ENCODE peak calls at places on chromosome 12, in seven cellular contexts. X, O, L, F, Q, B and Z are unnamed samples.
A peak's percentile ranks its signal among the peaks of the same experiment; 100 is the strongest.

GRCh38 chr12:82966160-82966559 is 279.5 kb downstream of the TMTC2 start:
- DNase-seq in L (no peak), F (no peak), X (no peak), Q (no peak), B (no peak), O (no peak), Z (no peak)

GRCh38 chr12:14952295-14952995 is 9.0 kb downstream of the ARHGDIB start:
- DNase-seq in X (no peak), B (no peak), O (peak; percentile 36), L (peak; percentile 22), Q (peak; percentile 84), F (no peak), Z (peak; percentile 93)

GRCh38 chr12:120231316-120232011 is 30.6 kb upstream of the RPLP0 start:
- DNase-seq in X (no peak), F (peak; percentile 92), B (no peak), L (peak; percentile 45), Q (peak; percentile 54), O (peak; percentile 38), Z (peak; percentile 100)

GRCh38 chr12:101552277-101552676 is 42.5 kb upstream of the MYBPC1 start:
- DNase-seq in Q (peak; percentile 43), O (no peak), L (no peak), B (no peak), F (no peak), X (no peak), Z (peak; percentile 34)

GRCh38 chr12:52581066-52581465 is 7.4 kb upstream of the KRT74 start:
- DNase-seq in O (no peak), B (no peak), L (no peak), F (no peak), X (no peak), Q (no peak), Z (no peak)

GRCh38 chr12:105927553-105927952 is 211.2 kb downstream of the NUAK1 start:
- DNase-seq in L (no peak), F (no peak), X (no peak), O (no peak), B (no peak), Q (no peak), Z (no peak)

GRCh38 chr12:89098390-89099102 is 253.8 kb downstream of the DUSP6 start:
- DNase-seq in Q (no peak), O (no peak), L (peak; percentile 5), X (no peak), B (no peak), F (no peak), Z (no peak)

GRCh38 chr12:89960011-89960507 is 251.4 kb upstream of the ATP2B1 start:
- DNase-seq in Q (no peak), O (no peak), F (no peak), L (no peak), X (no peak), B (no peak), Z (peak; percentile 18)

GRCh38 chr12:101407054-101407437 is 526 bp downstream of the ARL1 start:
- DNase-seq in X (no peak), F (no peak), Q (no peak), L (no peak), B (no peak), O (no peak), Z (no peak)

GRCh38 chr12:106585862-106586534 is 3.2 kb downstream of the RFX4 start:
- DNase-seq in X (no peak), B (peak; percentile 64), O (no peak), F (no peak), L (no peak), Q (no peak), Z (no peak)

GRCh38 chr12:125406131-125406530 is 340.9 kb downstream of the AACS start:
- DNase-seq in F (no peak), O (no peak), X (no peak), Q (no peak), B (no peak), L (no peak), Z (no peak)

GRCh38 chr12:90152897-90153624 is 444.4 kb upstream of the ATP2B1 start:
- DNase-seq in B (no peak), Q (no peak), X (no peak), L (no peak), F (peak; percentile 33), O (no peak), Z (peak; percentile 52)

GRCh38 chr12:52227767-52228166 is 5.3 kb upstream of the KRT7 start:
- DNase-seq in X (no peak), O (no peak), F (no peak), B (no peak), Q (no peak), L (no peak), Z (no peak)

GRCh38 chr12:50603817-50604639 is 99.2 kb downstream of the DIP2B start:
- DNase-seq in O (no peak), Q (peak; percentile 97), F (no peak), B (no peak), X (no peak), L (no peak), Z (no peak)

GRCh38 chr12:78703820-78704525 is 160.6 kb upstream of the SYT1 start:
- DNase-seq in Q (peak; percentile 27), F (no peak), B (no peak), L (no peak), X (no peak), O (no peak), Z (peak; percentile 90)

GRCh38 chr12:76470028-76470939 is 89.3 kb downstream of the OSBPL8 start:
- DNase-seq in X (no peak), L (peak; percentile 84), O (no peak), F (no peak), B (no peak), Q (peak; percentile 49), Z (peak; percentile 79)

GRCh38 chr12:18483723-18484325 is 222.5 kb downstream of the PIK3C2G start:
- DNase-seq in O (no peak), F (peak; percentile 51), X (no peak), L (peak; percentile 29), Q (no peak), B (peak; percentile 23), Z (no peak)

GRCh38 chr12:24947541-24948451 is 1.1 kb downstream of the BCAT1 start:
- DNase-seq in B (no peak), F (no peak), Q (no peak), X (no peak), O (no peak), L (no peak), Z (peak; percentile 6)

GRCh38 chr12:6228535-6229223 is 28.5 kb downstream of the CD9 start:
- DNase-seq in L (no peak), F (no peak), Q (no peak), O (no peak), B (no peak), X (no peak), Z (no peak)

GRCh38 chr12:51622564-51622963 is 31.5 kb downstream of the SCN8A start:
- DNase-seq in Q (no peak), X (no peak), O (no peak), B (no peak), F (no peak), L (no peak), Z (peak; percentile 65)

GRCh38 chr12:2453807-2454177 is 341.0 kb upstream of the FKBP4 start:
- DNase-seq in F (no peak), Q (no peak), L (no peak), O (no peak), X (no peak), B (no peak), Z (no peak)

GRCh38 chr12:113149361-113150150 is at the start of gene CFAP73:
- DNase-seq in Q (peak; percentile 61), X (no peak), L (peak; percentile 88), O (peak; percentile 14), B (peak; percentile 87), F (peak; percentile 91), Z (peak; percentile 86)

GRCh38 chr12:85688837-85689236 is 147.4 kb downstream of the RASSF9 start:
- DNase-seq in O (no peak), Q (no peak), F (peak; percentile 9), X (no peak), L (no peak), B (no peak), Z (no peak)

GRCh38 chr12:122162976-122163375 is 11.0 kb downstream of the IL31 start:
- DNase-seq in F (no peak), L (no peak), O (no peak), Q (no peak), X (no peak), B (no peak), Z (no peak)

GRCh38 chr12:53737951-53738833 is 10.9 kb upstream of the CALCOCO1 start:
- DNase-seq in B (no peak), O (peak; percentile 24), Q (no peak), L (no peak), X (no peak), F (no peak), Z (no peak)

GRCh38 chr12:11704094-11704493 is 54.6 kb downstream of the ETV6 start:
- DNase-seq in F (no peak), B (no peak), Q (no peak), X (no peak), O (no peak), L (no peak), Z (no peak)

GRCh38 chr12:62655524-62656160 is 189.0 kb downstream of the MON2 start:
- DNase-seq in F (no peak), B (no peak), L (no peak), X (no peak), O (no peak), Q (no peak), Z (no peak)

GRCh38 chr12:62192486-62193250 is 67.5 kb upstream of the USP15 start:
- DNase-seq in F (peak; percentile 70), O (peak; percentile 20), Q (peak; percentile 77), L (peak; percentile 80), B (peak; percentile 83), X (peak; percentile 7), Z (peak; percentile 78)

GRCh38 chr12:106000376-106001104 is 138.2 kb downstream of the NUAK1 start:
- DNase-seq in O (no peak), F (no peak), B (no peak), L (no peak), Q (no peak), X (no peak), Z (peak; percentile 13)